ENCODE peak calls at places on chromosomes 7 and 10, in six cellular contexts. Z is heart right ventricle, R is osteocyte, A is fibroblast of pulmonary artery, M is B cell, L is colonic mucosa. I is an unnamed sample.
A peak's percentile ranks its signal among the peaks of the same experiment; 100 is the strongest.

GRCh38 chr10:25059990-25060389 is 43.6 kb downstream of the THNSL1 start:
- DNase-seq in A (peak; percentile 93), L (peak; percentile 77), M (no peak), Z (no peak), R (no peak), I (no peak)

GRCh38 chr7:2662273-2663120 is 25.5 kb upstream of the AMZ1 start:
- DNase-seq in L (no peak), Z (no peak), M (no peak), A (no peak), R (no peak), I (no peak)

GRCh38 chr10:12299222-12299973 is 49.9 kb upstream of the CAMK1D start:
- DNase-seq in M (no peak), Z (no peak), R (no peak), A (no peak), L (no peak), I (no peak)

GRCh38 chr7:2477447-2478386 is 1.5 kb upstream of the GRIFIN start:
- DNase-seq in Z (peak; percentile 64), R (no peak), L (peak; percentile 68), M (peak; percentile 80), A (peak; percentile 60), I (peak; percentile 73)

GRCh38 chr10:121633056-121633455 is 34.8 kb upstream of the FGFR2 start:
- DNase-seq in Z (no peak), L (no peak), A (no peak), M (no peak), R (no peak), I (no peak)

GRCh38 chr10:90964781-90965462 is 44.0 kb upstream of the ANKRD1 start:
- DNase-seq in L (no peak), M (no peak), A (no peak), R (no peak), Z (no peak), I (peak; percentile 38)

GRCh38 chr10:30829921-30830671 is 200.5 kb upstream of the LYZL2 start:
- DNase-seq in M (no peak), R (no peak), Z (no peak), L (no peak), A (peak; percentile 53), I (no peak)

GRCh38 chr7:49483142-49483541 is 290.3 kb upstream of the VWC2 start:
- DNase-seq in R (no peak), L (peak; percentile 38), A (no peak), M (no peak), Z (peak; percentile 6), I (peak; percentile 10)

GRCh38 chr10:71533936-71534335 is 137.2 kb downstream of the CDH23 start:
- DNase-seq in M (no peak), A (no peak), L (no peak), Z (no peak), R (no peak), I (no peak)

GRCh38 chr7:28078036-28078901 is 102.3 kb downstream of the JAZF1 start:
- DNase-seq in A (peak; percentile 69), L (peak; percentile 39), Z (no peak), R (no peak), M (peak; percentile 65), I (no peak)

GRCh38 chr7:65216469-65216868 is 157.2 kb upstream of the ZNF92 start:
- DNase-seq in M (peak; percentile 82), R (no peak), A (peak; percentile 48), Z (peak; percentile 32), L (peak; percentile 70), I (peak; percentile 48)

GRCh38 chr10:63641799-63642198 is 120.6 kb downstream of the REEP3 start:
- DNase-seq in A (no peak), L (no peak), Z (no peak), R (no peak), M (no peak), I (no peak)

GRCh38 chr10:15472008-15472407 is 100.9 kb upstream of the FAM171A1 start:
- DNase-seq in A (no peak), Z (no peak), L (no peak), M (no peak), R (no peak), I (no peak)

GRCh38 chr7:93717217-93717900 is 142.8 kb upstream of the CALCR start:
- DNase-seq in M (no peak), L (no peak), A (peak; percentile 28), R (no peak), Z (no peak), I (no peak)

GRCh38 chr7:44145419-44145968 is 4.4 kb upstream of the MYL7 start:
- DNase-seq in Z (no peak), A (no peak), L (no peak), R (no peak), M (peak; percentile 61), I (no peak)

DNA sequence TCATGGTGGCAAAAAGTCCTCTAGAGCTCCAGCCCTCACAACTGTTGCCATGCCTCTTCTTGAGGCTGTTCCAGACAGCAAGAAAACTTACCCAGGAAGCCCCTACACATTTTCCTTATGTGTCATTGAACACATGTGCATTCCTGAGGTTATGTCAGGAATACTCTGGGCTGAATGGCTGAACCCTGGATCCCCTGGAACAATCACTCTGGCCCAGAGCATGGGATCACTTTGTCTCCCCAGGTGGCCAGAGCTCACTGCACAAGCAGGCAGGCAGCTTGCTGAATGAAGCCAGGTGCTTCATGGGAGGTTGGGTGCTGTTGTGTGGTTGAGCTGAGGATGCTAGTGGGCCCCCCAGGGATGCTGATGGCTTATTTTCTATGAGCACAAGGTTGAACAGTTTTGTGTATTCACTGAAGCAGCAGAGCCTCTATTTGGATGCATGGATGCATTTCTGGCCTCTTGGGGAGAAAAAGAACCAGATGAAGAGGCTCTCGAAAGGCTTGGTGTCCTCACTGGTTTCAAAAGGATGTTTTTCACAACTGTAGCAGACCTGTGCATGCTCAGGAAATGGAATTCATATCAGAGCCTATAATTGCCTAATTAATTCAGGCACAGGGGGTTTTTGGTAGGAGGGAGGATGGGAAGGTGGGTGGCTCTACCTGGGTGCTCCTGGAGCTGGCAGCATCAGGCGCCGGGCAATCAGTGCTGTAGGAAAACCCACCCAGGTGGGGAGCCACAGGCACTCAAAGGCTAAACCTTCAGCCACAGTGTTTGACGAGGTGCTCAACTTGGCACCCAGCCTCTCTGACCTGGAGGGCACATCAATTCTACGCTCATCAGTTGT is 54.5 kb upstream of the NPTX2 start:
- DNase-seq in Z (no peak), R (no peak), A (no peak), M (no peak), L (no peak), I (no peak)
- TF ChIP-seq CTCF in Z (no peak), R (no peak), A (no peak), M (no peak), L (no peak), I (no peak)

GRCh38 chr10:52064084-52064845 is 249.8 kb upstream of the DKK1 start:
- DNase-seq in R (no peak), L (no peak), M (no peak), Z (no peak), A (no peak), I (peak; percentile 58)

GRCh38 chr10:52063159-52063558 is 250.9 kb upstream of the DKK1 start:
- DNase-seq in M (no peak), R (no peak), L (no peak), A (no peak), Z (no peak), I (no peak)

GRCh38 chr10:52071814-52072213 is 242.3 kb upstream of the DKK1 start:
- DNase-seq in R (no peak), Z (peak; percentile 6), M (no peak), L (no peak), A (no peak), I (peak; percentile 60)

GRCh38 chr10:52068485-52068884 is 245.6 kb upstream of the DKK1 start:
- DNase-seq in L (no peak), A (no peak), M (no peak), R (no peak), Z (no peak), I (no peak)

GRCh38 chr10:52066383-52066782 is 247.7 kb upstream of the DKK1 start:
- DNase-seq in L (no peak), R (no peak), Z (no peak), A (no peak), M (no peak), I (no peak)
- TF ChIP-seq CTCF in L (no peak), R (peak; percentile 10), Z (no peak), A (no peak), M (no peak), I (no peak)

GRCh38 chr10:13414855-13415254 is 66.8 kb upstream of the SEPHS1 start:
- DNase-seq in L (peak; percentile 53), Z (no peak), M (no peak), A (peak; percentile 16), R (no peak), I (no peak)
- TF ChIP-seq CTCF in L (no peak), Z (no peak), M (no peak), A (peak; percentile 37), R (peak; percentile 28), I (no peak)

GRCh38 chr10:21349912-21350286 is 175.6 kb downstream of the SKIDA1 start:
- DNase-seq in M (no peak), R (no peak), Z (no peak), L (no peak), A (peak; percentile 23), I (no peak)

GRCh38 chr10:21355591-21356011 is 169.9 kb downstream of the SKIDA1 start:
- DNase-seq in M (no peak), L (no peak), Z (no peak), A (peak; percentile 57), R (no peak), I (no peak)

GRCh38 chr10:21347043-21347799 is 178.3 kb downstream of the SKIDA1 start:
- DNase-seq in L (no peak), M (no peak), Z (no peak), A (no peak), R (no peak), I (no peak)

GRCh38 chr10:21352886-21353285 is 172.6 kb downstream of the SKIDA1 start:
- DNase-seq in M (no peak), L (no peak), A (no peak), R (no peak), Z (no peak), I (no peak)
- TF ChIP-seq CTCF in M (no peak), L (no peak), A (no peak), R (no peak), Z (no peak), I (no peak)

GRCh38 chr10:45442670-45443069 is 68.7 kb downstream of the ALOX5 start:
- DNase-seq in M (no peak), A (no peak), L (no peak), R (peak; percentile 65), Z (no peak), I (no peak)
- TF ChIP-seq CTCF in M (no peak), A (no peak), L (no peak), R (no peak), Z (no peak), I (no peak)

GRCh38 chr7:134553976-134554375 is 5.1 kb downstream of the AKR1B15 start:
- DNase-seq in Z (no peak), M (no peak), R (no peak), A (peak; percentile 7), L (no peak), I (no peak)

GRCh38 chr7:134548877-134549276 is at the start of gene AKR1B15:
- DNase-seq in R (no peak), A (peak; percentile 10), Z (no peak), M (no peak), L (no peak), I (no peak)

GRCh38 chr7:134554417-134554966 is 5.6 kb downstream of the AKR1B15 start:
- DNase-seq in M (no peak), Z (no peak), R (no peak), A (no peak), L (peak; percentile 35), I (no peak)

GRCh38 chr7:134549366-134549765 is 456 bp downstream of the AKR1B15 start:
- DNase-seq in M (no peak), R (no peak), L (no peak), A (no peak), Z (no peak), I (no peak)

GRCh38 chr7:134552105-134552504 is 3.2 kb downstream of the AKR1B15 start:
- DNase-seq in Z (no peak), A (peak; percentile 14), M (no peak), L (peak; percentile 44), R (no peak), I (no peak)
- TF ChIP-seq CTCF in Z (peak; percentile 7), A (peak; percentile 25), M (no peak), L (no peak), R (peak; percentile 43), I (no peak)

I was measured in heart left ventricle.